ENCODE peak calls at places on chromosomes 16 and 17, in ten cellular contexts. C is amniotic stem cell; L is fibroblast of pulmonary artery; Q is activated CD8-positive, alpha-beta T cell treated with anti-CD3 and anti-CD28 coated beads for 36 hours; I is HS-27A; S is HuH-7; W is AG10803; B is AML-193; F is AG04449; Y is HTR-8/SVneo. A is an unnamed sample.

GRCh38 chr17:27825459-27825858 is 25.1 kb upstream of the NOS2 start:
- DNase-seq in C (no peak), L (no peak), Q (no peak), I (no peak), S (no peak), W (no peak), B (no peak), F (no peak), Y (no peak), A (no peak)

GRCh38 chr17:50532452-50533024 is at the start of gene EPN3:
- DNase-seq in C (no peak), L (no peak), Q (no peak), I (no peak), S (no peak), W (no peak), B (no peak), F (no peak), Y (no peak), A (peak)

GRCh38 chr17:81683584-81684441 is at the start of the genes ARL16 and HGS:
- DNase-seq in C (peak), L (peak), Q (peak), I (peak), S (peak), W (peak), B (peak), F (peak), Y (peak), A (peak)

GRCh38 chr16:75750516-75750915 is 24.2 kb upstream of the CPHXL start:
- DNase-seq in C (no peak), L (no peak), Q (no peak), I (no peak), S (no peak), W (no peak), B (no peak), F (no peak), Y (no peak), A (no peak)

GRCh38 chr17:69187294-69187693 is 41.3 kb downstream of the ABCA10 start:
- DNase-seq in C (no peak), L (no peak), Q (no peak), I (no peak), S (no peak), W (no peak), B (no peak), F (no peak), Y (no peak), A (no peak)

GRCh38 chr16:67529639-67530012 is 997 bp downstream of the RIPOR1 start:
- DNase-seq in C (no peak), L (peak), Q (no peak), I (no peak), S (peak), W (no peak), B (no peak), F (no peak), Y (no peak), A (no peak)

GRCh38 chr16:58409316-58409973 is 17.2 kb downstream of the GINS3 start:
- DNase-seq in C (peak), L (peak), Q (no peak), I (no peak), S (no peak), W (peak), B (no peak), F (no peak), Y (no peak), A (no peak)

GRCh38 chr17:80281516-80281915 is 20.9 kb downstream of the RNF213 start:
- DNase-seq in C (no peak), L (no peak), Q (no peak), I (no peak), S (no peak), W (no peak), B (no peak), F (no peak), Y (no peak), A (no peak)

GRCh38 chr16:34803683-34804416 is 1344.4 kb downstream of the TP53TG3F start:
- DNase-seq in C (no peak), L (no peak), Q (no peak), I (no peak), S (no peak), W (no peak), B (no peak), F (no peak), Y (no peak), A (no peak)

GRCh38 chr17:7561028-7561575 is 617 bp upstream of the SENP3 start:
- DNase-seq in C (peak), L (peak), Q (peak), I (no peak), S (peak), W (peak), B (peak), F (peak), Y (peak), A (peak)

GRCh38 chr16:85428168-85428898 is 184.8 kb upstream of the GSE1 start:
- DNase-seq in C (no peak), L (peak), Q (peak), I (no peak), S (peak), W (no peak), B (no peak), F (no peak), Y (peak), A (peak)

GRCh38 chr17:77670125-77670524 is 288.4 kb upstream of the TNRC6C start:
- DNase-seq in C (no peak), L (peak), Q (no peak), I (no peak), S (no peak), W (no peak), B (no peak), F (no peak), Y (no peak), A (no peak)

GRCh38 chr17:29884995-29885394 is 45.0 kb downstream of the SSH2 start:
- DNase-seq in C (no peak), L (no peak), Q (no peak), I (no peak), S (no peak), W (no peak), B (peak), F (no peak), Y (no peak), A (no peak)

GRCh38 chr16:14310519-14310991 is 239.4 kb downstream of the MRTFB start:
- DNase-seq in C (no peak), L (peak), Q (no peak), I (no peak), S (no peak), W (peak), B (no peak), F (no peak), Y (no peak), A (peak)

GRCh38 chr16:88790312-88791150 is 5.5 kb upstream of the PIEZO1 start:
- DNase-seq in C (no peak), L (no peak), Q (peak), I (no peak), S (no peak), W (peak), B (peak), F (no peak), Y (no peak), A (no peak)

GRCh38 chr17:64247836-64248235 is 15.2 kb downstream of the TEX2 start:
- DNase-seq in C (no peak), L (no peak), Q (no peak), I (no peak), S (no peak), W (no peak), B (no peak), F (no peak), Y (no peak), A (no peak)

A was measured in ELF-1.